ENCODE peak calls at places on chromosomes 3 and 15, in nine cellular contexts. D is HL-60; H is M059J; M is H7; O is endothelial cell; J is ureter; G is D721Med; U is CD8-positive, alpha-beta memory T cell; W is T1000. B is an unnamed sample.
A peak's percentile ranks its signal among the peaks of the same experiment; 100 is the strongest.

GRCh38 chr3:25820372-25820771 is 30.5 kb downstream of the OXSM start:
- DNase-seq in D (no peak), H (peak; percentile 93), M (peak; percentile 4), O (no peak), J (no peak), G (no peak), U (no peak), W (peak; percentile 81), B (no peak)

GRCh38 chr3:112357888-112358287 is 24.9 kb downstream of the CD200 start:
- DNase-seq in D (no peak), H (no peak), M (no peak), O (no peak), J (no peak), G (no peak), U (no peak), W (no peak), B (no peak)

GRCh38 chr15:25883860-25884259 is 20.7 kb upstream of the ATP10A start:
- DNase-seq in D (no peak), H (peak; percentile 11), M (no peak), O (no peak), J (no peak), G (no peak), U (no peak), W (no peak), B (no peak)

GRCh38 chr3:145882416-145882815 is 278.6 kb downstream of the PLOD2 start:
- DNase-seq in D (no peak), H (no peak), M (no peak), O (no peak), J (no peak), G (no peak), U (no peak), W (no peak), B (no peak)

GRCh38 chr3:930866-931265 is 162.0 kb upstream of the CNTN6 start:
- DNase-seq in D (no peak), H (no peak), M (no peak), O (no peak), J (no peak), G (no peak), U (no peak), W (no peak), B (no peak)

GRCh38 chr3:186287723-186288122 is 74.3 kb downstream of the DGKG start:
- DNase-seq in D (no peak), H (peak; percentile 87), M (no peak), O (no peak), J (no peak), G (no peak), U (no peak), W (no peak), B (no peak)

GRCh38 chr3:45988100-45988761 is 7.4 kb downstream of the FYCO1 start:
- DNase-seq in D (peak; percentile 18), H (no peak), M (no peak), O (no peak), J (no peak), G (no peak), U (no peak), W (no peak), B (no peak)

GRCh38 chr15:56871180-56871579 is 47.3 kb upstream of the TCF12 start:
- DNase-seq in D (no peak), H (peak; percentile 87), M (no peak), O (no peak), J (no peak), G (no peak), U (no peak), W (no peak), B (no peak)

GRCh38 chr3:78812166-78812565 is 955.6 kb downstream of the ROBO1 start:
- DNase-seq in D (no peak), H (peak; percentile 51), M (no peak), O (no peak), J (no peak), G (no peak), U (no peak), W (no peak), B (no peak)

GRCh38 chr3:141368925-141369794 is 856 bp downstream of the ZBTB38 start:
- DNase-seq in D (no peak), H (peak; percentile 21), M (no peak), O (no peak), J (no peak), G (no peak), U (no peak), W (no peak), B (no peak)